ENCODE peak calls at places on chromosome 11, in six cellular contexts. One of them, this sample, is unnamed.

GRCh38 chr11:35179466-35180135 is 40.6 kb downstream of the CD44 start:
- DNase-seq in left ventricle myocardium inferior: no peak
- DNase-seq in transverse colon: no peak
- DNase-seq in tibial artery: no peak
- DNase-seq in CD8-positive, alpha-beta T cell: no peak
- DNase-seq in mammary epithelial cell: no peak
- DNase-seq in this sample: no peak

GRCh38 chr11:20013346-20014066 is 146.8 kb downstream of the DBX1 start:
- DNase-seq in left ventricle myocardium inferior: peak; percentile 35
- DNase-seq in transverse colon: no peak
- DNase-seq in tibial artery: no peak
- DNase-seq in CD8-positive, alpha-beta T cell: no peak
- DNase-seq in mammary epithelial cell: peak; percentile 56
- DNase-seq in this sample: no peak

GRCh38 chr11:83573097-83573496 is 286.9 kb upstream of the CCDC90B start:
- DNase-seq in left ventricle myocardium inferior: no peak
- DNase-seq in transverse colon: no peak
- DNase-seq in tibial artery: no peak
- DNase-seq in CD8-positive, alpha-beta T cell: no peak
- DNase-seq in mammary epithelial cell: peak; percentile 30
- DNase-seq in this sample: no peak

GRCh38 chr11:13215157-13215556 is 62.4 kb upstream of the BMAL1 start:
- DNase-seq in left ventricle myocardium inferior: no peak
- DNase-seq in transverse colon: no peak
- DNase-seq in tibial artery: no peak
- DNase-seq in CD8-positive, alpha-beta T cell: no peak
- DNase-seq in mammary epithelial cell: peak; percentile 86
- DNase-seq in this sample: no peak

GRCh38 chr11:79074547-79074946 is 366.3 kb downstream of the TENM4 start:
- DNase-seq in left ventricle myocardium inferior: no peak
- DNase-seq in transverse colon: no peak
- DNase-seq in tibial artery: no peak
- DNase-seq in CD8-positive, alpha-beta T cell: no peak
- DNase-seq in mammary epithelial cell: no peak
- DNase-seq in this sample: no peak

GRCh38 chr11:76391039-76391438 is 9.9 kb downstream of the GVQW3 start:
- DNase-seq in left ventricle myocardium inferior: no peak
- DNase-seq in transverse colon: no peak
- DNase-seq in tibial artery: no peak
- DNase-seq in CD8-positive, alpha-beta T cell: no peak
- DNase-seq in mammary epithelial cell: no peak
- DNase-seq in this sample: no peak

GRCh38 chr11:12281571-12282478 is 95.5 kb upstream of the PARVA start:
- DNase-seq in left ventricle myocardium inferior: peak; percentile 83
- DNase-seq in transverse colon: peak; percentile 87
- DNase-seq in tibial artery: peak; percentile 92
- DNase-seq in CD8-positive, alpha-beta T cell: peak; percentile 87
- DNase-seq in mammary epithelial cell: peak; percentile 67
- DNase-seq in this sample: peak; percentile 94

GRCh38 chr11:68667511-68668253 is 16.7 kb upstream of the GAL start:
- DNase-seq in left ventricle myocardium inferior: no peak
- DNase-seq in transverse colon: no peak
- DNase-seq in tibial artery: peak; percentile 57
- DNase-seq in CD8-positive, alpha-beta T cell: no peak
- DNase-seq in mammary epithelial cell: no peak
- DNase-seq in this sample: no peak

GRCh38 chr11:116557261-116557660 is 215.5 kb downstream of the BUD13 start:
- DNase-seq in left ventricle myocardium inferior: no peak
- DNase-seq in transverse colon: no peak
- DNase-seq in tibial artery: no peak
- DNase-seq in CD8-positive, alpha-beta T cell: no peak
- DNase-seq in mammary epithelial cell: no peak
- DNase-seq in this sample: no peak

GRCh38 chr11:94958118-94958517 is 15.2 kb downstream of the CWC15 start:
- DNase-seq in left ventricle myocardium inferior: no peak
- DNase-seq in transverse colon: no peak
- DNase-seq in tibial artery: no peak
- DNase-seq in CD8-positive, alpha-beta T cell: no peak
- DNase-seq in mammary epithelial cell: peak; percentile 9
- DNase-seq in this sample: no peak

GRCh38 chr11:35354644-35355043 is 64.7 kb downstream of the SLC1A2 start:
- DNase-seq in left ventricle myocardium inferior: no peak
- DNase-seq in transverse colon: no peak
- DNase-seq in tibial artery: no peak
- DNase-seq in CD8-positive, alpha-beta T cell: no peak
- DNase-seq in mammary epithelial cell: no peak
- DNase-seq in this sample: no peak

GRCh38 chr11:6298605-6299004 is 21.7 kb downstream of the CAVIN3 start:
- DNase-seq in left ventricle myocardium inferior: peak; percentile 44
- DNase-seq in transverse colon: peak; percentile 29
- DNase-seq in tibial artery: no peak
- DNase-seq in CD8-positive, alpha-beta T cell: no peak
- DNase-seq in mammary epithelial cell: peak; percentile 28
- DNase-seq in this sample: peak; percentile 76

DNA sequence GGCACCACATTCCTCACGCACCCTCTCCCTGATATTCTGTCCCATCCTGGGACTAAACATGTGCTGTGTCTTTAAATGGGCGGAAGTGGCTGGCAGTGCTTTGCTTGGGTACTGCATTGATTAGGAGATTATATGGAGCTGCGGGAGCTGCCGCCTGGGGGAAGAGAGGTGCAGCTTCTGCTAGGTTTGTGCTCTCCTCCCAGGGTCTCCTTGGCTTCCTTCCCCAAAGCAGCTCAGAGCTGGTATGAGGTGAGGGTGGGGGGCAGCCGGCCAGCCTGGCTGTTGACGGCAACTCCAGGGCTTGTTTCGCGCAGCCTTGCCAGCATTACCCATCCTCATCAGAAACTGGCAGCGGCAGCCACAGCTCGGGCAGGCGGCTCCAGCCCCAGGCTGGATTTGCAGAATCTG is 95.4 kb downstream of the GRAMD1B start:
- DNase-seq in left ventricle myocardium inferior: no peak
- DNase-seq in transverse colon: no peak
- DNase-seq in tibial artery: no peak
- DNase-seq in CD8-positive, alpha-beta T cell: no peak
- DNase-seq in mammary epithelial cell: no peak
- DNase-seq in this sample: no peak
- H3K4me3 ChIP-seq in left ventricle myocardium inferior: peak overlapping the region; percentile 59
- H3K4me3 ChIP-seq in transverse colon: no peak overlapping the region
- H3K4me3 ChIP-seq in tibial artery: no peak overlapping the region
- H3K4me3 ChIP-seq in CD8-positive, alpha-beta T cell: no peak overlapping the region
- H3K4me3 ChIP-seq in mammary epithelial cell: peak overlapping the region; percentile 36
- H3K4me3 ChIP-seq in this sample: no peak overlapping the region

GRCh38 chr11:60184824-60185511 is 2.1 kb upstream of the MS4A6A start:
- DNase-seq in left ventricle myocardium inferior: no peak
- DNase-seq in transverse colon: no peak
- DNase-seq in tibial artery: no peak
- DNase-seq in CD8-positive, alpha-beta T cell: no peak
- DNase-seq in mammary epithelial cell: no peak
- DNase-seq in this sample: no peak
- H3K27ac ChIP-seq in left ventricle myocardium inferior: no peak overlapping the region
- H3K27ac ChIP-seq in transverse colon: no peak overlapping the region
- H3K27ac ChIP-seq in tibial artery: no peak overlapping the region
- H3K27ac ChIP-seq in CD8-positive, alpha-beta T cell: no peak overlapping the region
- H3K27ac ChIP-seq in mammary epithelial cell: no peak overlapping the region
- H3K27ac ChIP-seq in this sample: no peak overlapping the region

GRCh38 chr11:91244921-91245320 is 979.7 kb upstream of the FAT3 start:
- DNase-seq in left ventricle myocardium inferior: no peak
- DNase-seq in transverse colon: no peak
- DNase-seq in tibial artery: no peak
- DNase-seq in CD8-positive, alpha-beta T cell: no peak
- DNase-seq in mammary epithelial cell: no peak
- DNase-seq in this sample: no peak

GRCh38 chr11:91248199-91248807 is 976.3 kb upstream of the FAT3 start:
- DNase-seq in left ventricle myocardium inferior: no peak
- DNase-seq in transverse colon: no peak
- DNase-seq in tibial artery: no peak
- DNase-seq in CD8-positive, alpha-beta T cell: no peak
- DNase-seq in mammary epithelial cell: peak; percentile 29
- DNase-seq in this sample: no peak

GRCh38 chr11:91243630-91244029 is 981.0 kb upstream of the FAT3 start:
- DNase-seq in left ventricle myocardium inferior: no peak
- DNase-seq in transverse colon: no peak
- DNase-seq in tibial artery: no peak
- DNase-seq in CD8-positive, alpha-beta T cell: no peak
- DNase-seq in mammary epithelial cell: no peak
- DNase-seq in this sample: no peak

GRCh38 chr11:91239359-91239758 is 985.3 kb upstream of the FAT3 start:
- DNase-seq in left ventricle myocardium inferior: no peak
- DNase-seq in transverse colon: no peak
- DNase-seq in tibial artery: no peak
- DNase-seq in CD8-positive, alpha-beta T cell: no peak
- DNase-seq in mammary epithelial cell: peak; percentile 63
- DNase-seq in this sample: no peak

GRCh38 chr11:91243065-91243464 is 981.6 kb upstream of the FAT3 start:
- DNase-seq in left ventricle myocardium inferior: no peak
- DNase-seq in transverse colon: no peak
- DNase-seq in tibial artery: no peak
- DNase-seq in CD8-positive, alpha-beta T cell: no peak
- DNase-seq in mammary epithelial cell: no peak
- DNase-seq in this sample: no peak
- H3K4me3 ChIP-seq in left ventricle myocardium inferior: no peak overlapping the region
- H3K4me3 ChIP-seq in transverse colon: no peak overlapping the region
- H3K4me3 ChIP-seq in tibial artery: no peak overlapping the region
- H3K4me3 ChIP-seq in CD8-positive, alpha-beta T cell: no peak overlapping the region
- H3K4me3 ChIP-seq in mammary epithelial cell: no peak overlapping the region
- H3K4me3 ChIP-seq in this sample: no peak overlapping the region

GRCh38 chr11:17502630-17503029 is 26.0 kb upstream of the ABCC8 start:
- DNase-seq in left ventricle myocardium inferior: no peak
- DNase-seq in transverse colon: no peak
- DNase-seq in tibial artery: no peak
- DNase-seq in CD8-positive, alpha-beta T cell: no peak
- DNase-seq in mammary epithelial cell: no peak
- DNase-seq in this sample: no peak

GRCh38 chr11:17506314-17506713 is 29.7 kb upstream of the ABCC8 start:
- DNase-seq in left ventricle myocardium inferior: no peak
- DNase-seq in transverse colon: no peak
- DNase-seq in tibial artery: no peak
- DNase-seq in CD8-positive, alpha-beta T cell: no peak
- DNase-seq in mammary epithelial cell: no peak
- DNase-seq in this sample: no peak

GRCh38 chr11:17505146-17505545 is 28.5 kb upstream of the ABCC8 start:
- DNase-seq in left ventricle myocardium inferior: no peak
- DNase-seq in transverse colon: no peak
- DNase-seq in tibial artery: no peak
- DNase-seq in CD8-positive, alpha-beta T cell: no peak
- DNase-seq in mammary epithelial cell: no peak
- DNase-seq in this sample: no peak

GRCh38 chr11:17506942-17507341 is 30.3 kb upstream of the ABCC8 start:
- DNase-seq in left ventricle myocardium inferior: no peak
- DNase-seq in transverse colon: no peak
- DNase-seq in tibial artery: no peak
- DNase-seq in CD8-positive, alpha-beta T cell: no peak
- DNase-seq in mammary epithelial cell: no peak
- DNase-seq in this sample: no peak

DNA sequence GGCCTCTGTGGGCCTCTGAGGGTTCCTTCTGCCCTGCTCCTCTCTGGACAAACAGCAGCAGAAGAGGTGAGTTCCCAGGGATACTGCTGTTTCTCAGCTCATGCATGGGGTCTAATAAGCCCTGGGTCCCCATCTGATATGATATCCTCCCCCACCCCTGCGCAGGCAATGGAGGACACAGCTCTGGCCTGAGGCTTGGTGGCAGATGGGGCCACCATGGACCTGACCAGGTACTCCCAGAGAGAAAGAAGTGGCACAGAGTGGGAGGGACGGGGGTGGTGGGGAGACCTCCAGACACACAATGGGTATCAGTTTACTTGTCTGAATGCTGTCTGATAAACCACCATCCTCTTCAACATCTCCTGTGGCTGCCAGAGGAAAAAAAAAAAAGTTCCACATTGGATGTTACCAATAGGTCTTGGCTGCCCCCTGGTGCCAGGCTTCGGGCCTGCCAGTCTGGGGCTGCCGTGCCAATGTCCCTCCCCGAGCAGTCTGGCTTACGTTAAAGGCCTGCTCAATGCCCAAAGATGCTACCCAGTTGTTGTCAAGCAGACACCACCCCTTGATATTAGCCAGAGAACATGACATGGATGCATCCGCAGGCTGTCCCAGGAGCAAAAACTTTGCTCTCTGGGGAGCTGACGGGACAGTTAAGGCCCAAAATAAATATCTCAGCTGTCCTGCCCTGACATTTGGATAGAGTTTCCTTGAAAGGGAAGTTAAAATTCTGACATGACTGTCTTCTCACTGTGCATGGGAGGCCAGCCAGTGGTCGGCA is 27.9 kb upstream of the ABCC8 start:
- DNase-seq in left ventricle myocardium inferior: peak; percentile 77
- DNase-seq in transverse colon: peak; percentile 83
- DNase-seq in tibial artery: peak; percentile 86
- DNase-seq in CD8-positive, alpha-beta T cell: peak; percentile 85
- DNase-seq in mammary epithelial cell: peak; percentile 48
- DNase-seq in this sample: peak; percentile 88
- H3K27ac ChIP-seq in left ventricle myocardium inferior: no peak overlapping the region
- H3K27ac ChIP-seq in transverse colon: no peak overlapping the region
- H3K27ac ChIP-seq in tibial artery: no peak overlapping the region
- H3K27ac ChIP-seq in CD8-positive, alpha-beta T cell: no peak overlapping the region
- H3K27ac ChIP-seq in mammary epithelial cell: no peak overlapping the region
- H3K27ac ChIP-seq in this sample: no peak overlapping the region

This sample was measured in aorta.